ENCODE peak calls at places on chromosomes 1 and 21, in seven cellular contexts. X, D, S, O, K, P and Q are unnamed samples. For H3K4me1, the result is how much of the 10 kb centered on the place peaks cover.

GRCh38 chr1:147334292-147334691 is 91.8 kb downstream of the CHD1L start:
- DNase-seq in D (no peak), O (no peak), K (no peak), S (no peak), P (no peak), X (no peak), Q (no peak)

GRCh38 chr1:204256531-204256930 is 42.7 kb upstream of the GOLT1A start:
- DNase-seq in D (no peak), S (no peak), P (no peak), K (no peak), X (no peak), O (no peak), Q (no peak)

GRCh38 chr1:230463326-230463725 is 37.2 kb upstream of the PGBD5 start:
- DNase-seq in O (no peak), K (no peak), P (no peak), S (no peak), D (no peak), X (no peak), Q (no peak)

GRCh38 chr1:15678578-15678977 is 5.5 kb upstream of the PLEKHM2 start:
- DNase-seq in O (no peak), K (no peak), S (peak), X (no peak), P (no peak), D (peak), Q (no peak)

GRCh38 chr1:143720087-143721023 is 251.4 kb downstream of the FAM72C start:
- DNase-seq in S (no peak), X (no peak), D (no peak), O (no peak), P (peak), K (peak), Q (peak)

GRCh38 chr1:30085814-30086770 is 637.3 kb downstream of the MATN1 start:
- DNase-seq in S (peak), P (peak), K (peak), D (no peak), X (peak), O (no peak), Q (peak)

GRCh38 chr1:58045094-58045493 is 501.4 kb downstream of the OMA1 start:
- DNase-seq in D (no peak), P (no peak), X (no peak), S (no peak), O (no peak), K (no peak), Q (no peak)

GRCh38 chr1:107404756-107405155 is 263.9 kb downstream of the NTNG1 start:
- DNase-seq in X (no peak), O (no peak), S (peak), P (no peak), D (no peak), K (no peak), Q (no peak)

GRCh38 chr1:58936973-58937372 is 153.1 kb upstream of the JUN start:
- DNase-seq in D (no peak), P (no peak), S (no peak), X (no peak), O (no peak), K (no peak), Q (no peak)

GRCh38 chr1:10471411-10472219 is 714 bp downstream of the DFFA start:
- DNase-seq in S (peak), K (no peak), O (no peak), D (no peak), P (no peak), X (no peak), Q (no peak)

GRCh38 chr1:216807696-216808095 is 84.5 kb upstream of the ESRRG start:
- DNase-seq in P (no peak), D (no peak), O (no peak), K (no peak), X (no peak), S (peak), Q (no peak)

GRCh38 chr1:100411019-100411418 is 58.7 kb downstream of the CDC14A start:
- DNase-seq in P (no peak), S (no peak), X (no peak), D (no peak), O (no peak), K (no peak), Q (no peak)

GRCh38 chr1:196143602-196144342 is 464.5 kb downstream of the KCNT2 start:
- DNase-seq in O (no peak), P (no peak), X (no peak), S (no peak), D (peak), K (no peak), Q (no peak)

GRCh38 chr1:240194120-240194519 is 102.4 kb downstream of the FMN2 start:
- DNase-seq in D (no peak), P (no peak), X (no peak), K (no peak), O (no peak), S (peak), Q (no peak)

GRCh38 chr1:87200875-87201638 is 127.6 kb upstream of the LMO4 start:
- DNase-seq in S (no peak), O (no peak), X (no peak), K (no peak), P (no peak), D (no peak), Q (no peak)

GRCh38 chr1:199843856-199844255 is 183.7 kb upstream of the NR5A2 start:
- DNase-seq in K (no peak), D (no peak), P (no peak), X (no peak), S (peak), O (no peak), Q (no peak)

GRCh38 chr21:45796003-45796402 is 152.5 kb downstream of the PCBP3 start:
- DNase-seq in O (no peak), P (no peak), S (no peak), D (no peak), X (no peak), K (no peak), Q (no peak)

DNA sequence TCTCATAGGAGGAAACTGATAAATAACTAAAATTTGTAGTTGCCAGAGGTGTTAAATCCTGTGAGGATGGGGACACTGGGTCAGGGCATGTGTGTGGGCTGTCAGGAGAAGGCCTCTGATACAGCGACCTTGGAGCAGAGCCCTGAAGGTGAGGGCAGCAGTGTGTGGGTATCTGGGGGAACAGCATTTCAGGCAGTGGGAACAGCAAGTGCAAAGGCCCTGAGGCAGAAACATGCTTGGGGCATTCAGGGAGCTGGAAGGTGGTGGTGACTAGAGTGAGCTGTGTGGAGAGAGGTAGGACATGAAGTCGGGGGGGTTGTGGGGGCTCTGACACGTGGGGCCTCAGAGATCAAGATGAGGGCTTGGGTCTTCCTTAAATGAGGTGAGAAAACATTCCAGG is 30.7 kb downstream of the ARHGEF10L start:
- DNase-seq in X (no peak), D (no peak), P (no peak), O (no peak), K (no peak), S (no peak), Q (no peak)
- H3K27ac ChIP-seq in X (no peak), D (peak), P (peak), O (no peak), K (peak), S (peak), Q (peak)

GRCh38 chr21:32334980-32335471 is 36.4 kb downstream of the MRAP start:
- DNase-seq in O (no peak), P (peak), K (no peak), X (no peak), D (no peak), S (peak), Q (no peak)
- TF ChIP-seq CTCF in O (no peak), P (no peak), K (no peak), X (no peak), D (no peak), S (no peak), Q (no peak)

GRCh38 chr1:233112184-233113008 is 162.0 kb downstream of the NTPCR start:
- DNase-seq in K (no peak), P (no peak), D (no peak), O (no peak), X (no peak), S (peak), Q (no peak)
- H3K4me1 ChIP-seq in K (under half), P (under half), D (under half), O (under half), X (under half), S (under half), Q (under half)

GRCh38 chr1:224901087-224901486 is 28.4 kb upstream of the DNAH14 start:
- DNase-seq in K (no peak), S (no peak), D (no peak), P (no peak), O (no peak), X (no peak), Q (no peak)
- H3K27ac ChIP-seq in K (no peak), S (no peak), D (no peak), P (no peak), O (no peak), X (no peak), Q (no peak)

GRCh38 chr1:60970081-60970509 is 112.3 kb upstream of the NFIA start:
- DNase-seq in S (peak), K (no peak), D (no peak), O (peak), P (no peak), X (no peak), Q (no peak)
- TF ChIP-seq CTCF in S (peak), K (peak), D (peak), O (peak), P (peak), X (no peak), Q (peak)

GRCh38 chr1:39145651-39145970 is 58.9 kb upstream of the MACF1 start:
- DNase-seq in K (no peak), S (no peak), P (no peak), X (no peak), D (no peak), O (no peak), Q (no peak)
- H3K4me1 ChIP-seq in K (under half), S (under half), P (under half), X (under half), D (under half), O (half or more), Q (under half)

GRCh38 chr21:43342301-43342881 is 84.5 kb downstream of the SIK1 start:
- DNase-seq in O (no peak), K (no peak), D (no peak), P (no peak), X (no peak), S (no peak), Q (no peak)
- H3K27ac ChIP-seq in O (no peak), K (no peak), D (no peak), P (no peak), X (no peak), S (no peak), Q (no peak)